ENCODE peak calls at places on chromosome 15, in seven cellular contexts. V is NCI-H345; O is effector CD4-positive, alpha-beta T cell; B is HTR-8/SVneo; U is mesenteric fat pad; R is Calu3; K is DMS79. C is an unnamed sample.

GRCh38 chr15:89199734-89200133 is 21.6 kb downstream of the RLBP1 start:
- DNase-seq in V (no peak), O (no peak), B (no peak), U (no peak), R (no peak), K (no peak), C (no peak)

GRCh38 chr15:41989573-41990242 is 17.4 kb upstream of the EHD4 start:
- DNase-seq in V (peak), O (peak), B (peak), U (peak), R (peak), K (no peak), C (peak)

GRCh38 chr15:60840703-60841411 is 361.9 kb upstream of the ICE2 start:
- DNase-seq in V (no peak), O (peak), B (no peak), U (no peak), R (no peak), K (no peak), C (no peak)

GRCh38 chr15:42999201-42999779 is 78.7 kb upstream of the TTBK2 start:
- DNase-seq in V (no peak), O (no peak), B (no peak), U (no peak), R (no peak), K (no peak), C (no peak)

GRCh38 chr15:99015677-99016568 is 8.3 kb upstream of the PGPEP1L start:
- DNase-seq in V (no peak), O (no peak), B (no peak), U (peak), R (peak), K (no peak), C (peak)

GRCh38 chr15:29952245-29952644 is 130.0 kb upstream of the TJP1 start:
- DNase-seq in V (peak), O (no peak), B (no peak), U (no peak), R (no peak), K (no peak), C (no peak)

GRCh38 chr15:26716069-26716468 is 56.8 kb downstream of the GABRB3 start:
- DNase-seq in V (no peak), O (no peak), B (no peak), U (no peak), R (no peak), K (no peak), C (no peak)

GRCh38 chr15:80779658-80780415 is 667 bp downstream of the CEMIP start:
- DNase-seq in V (peak), O (no peak), B (peak), U (no peak), R (peak), K (no peak), C (peak)

GRCh38 chr15:48029656-48030055 is 91.1 kb upstream of the SLC24A5 start:
- DNase-seq in V (no peak), O (no peak), B (no peak), U (no peak), R (no peak), K (no peak), C (no peak)

GRCh38 chr15:66948294-66948693 is 117.1 kb upstream of the SMAD3 start:
- DNase-seq in V (no peak), O (no peak), B (peak), U (peak), R (no peak), K (no peak), C (peak)

GRCh38 chr15:66328721-66329220 is 27.7 kb downstream of the TIPIN start:
- DNase-seq in V (no peak), O (no peak), B (no peak), U (no peak), R (no peak), K (no peak), C (no peak)

GRCh38 chr15:26974120-26974780 is 3.3 kb downstream of the GABRG3 start:
- DNase-seq in V (peak), O (no peak), B (no peak), U (no peak), R (no peak), K (peak), C (peak)

GRCh38 chr15:82545478-82545877 is 5.2 kb upstream of the RPS17 start:
- DNase-seq in V (no peak), O (no peak), B (no peak), U (no peak), R (no peak), K (no peak), C (no peak)

GRCh38 chr15:26877842-26878241 is 11.0 kb downstream of the GABRA5 start:
- DNase-seq in V (no peak), O (no peak), B (no peak), U (no peak), R (no peak), K (peak), C (no peak)

GRCh38 chr15:87877114-87877810 is 379.3 kb downstream of the NTRK3 start:
- DNase-seq in V (no peak), O (no peak), B (peak), U (no peak), R (no peak), K (no peak), C (peak)

GRCh38 chr15:84840741-84841429 is 23.7 kb downstream of the ALPK3 start:
- DNase-seq in V (no peak), O (no peak), B (no peak), U (peak), R (peak), K (no peak), C (no peak)

GRCh38 chr15:38130200-38130567 is 122.5 kb upstream of the SPRED1 start:
- DNase-seq in V (no peak), O (no peak), B (no peak), U (no peak), R (no peak), K (no peak), C (peak)

GRCh38 chr15:55514414-55514850 is 6.4 kb upstream of the DNAAF4 start:
- DNase-seq in V (no peak), O (no peak), B (no peak), U (no peak), R (no peak), K (peak), C (peak)

GRCh38 chr15:87477759-87478687 is 778.5 kb downstream of the NTRK3 start:
- DNase-seq in V (peak), O (no peak), B (peak), U (no peak), R (peak), K (peak), C (peak)

GRCh38 chr15:25362545-25362944 is 76.3 kb downstream of the UBE3A start:
- DNase-seq in V (no peak), O (no peak), B (no peak), U (no peak), R (no peak), K (no peak), C (no peak)

GRCh38 chr15:60972301-60972700 is 256.8 kb downstream of the RORA start:
- DNase-seq in V (no peak), O (no peak), B (peak), U (no peak), R (no peak), K (no peak), C (peak)

GRCh38 chr15:70770863-70771262 is 7.5 kb upstream of the UACA start:
- DNase-seq in V (no peak), O (no peak), B (no peak), U (no peak), R (no peak), K (no peak), C (no peak)

GRCh38 chr15:31381801-31382692 is 55.4 kb downstream of the KLF13 start:
- DNase-seq in V (no peak), O (no peak), B (no peak), U (no peak), R (no peak), K (no peak), C (no peak)

GRCh38 chr15:66659384-66659783 is 42.7 kb upstream of the SMAD6 start:
- DNase-seq in V (no peak), O (no peak), B (no peak), U (no peak), R (no peak), K (no peak), C (no peak)

GRCh38 chr15:66461917-66462316 is 35.6 kb downstream of the SNAPC5 start:
- DNase-seq in V (no peak), O (no peak), B (no peak), U (no peak), R (peak), K (no peak), C (peak)

GRCh38 chr15:25905140-25905539 is 42.0 kb upstream of the ATP10A start:
- DNase-seq in V (no peak), O (no peak), B (no peak), U (no peak), R (no peak), K (no peak), C (no peak)

GRCh38 chr15:41881925-41882688 is 11.7 kb downstream of the SPTBN5 start:
- DNase-seq in V (no peak), O (no peak), B (no peak), U (no peak), R (no peak), K (no peak), C (peak)

GRCh38 chr15:60035344-60035743 is 31.2 kb downstream of the FOXB1 start:
- DNase-seq in V (no peak), O (no peak), B (no peak), U (no peak), R (no peak), K (no peak), C (no peak)

GRCh38 chr15:78369161-78369560 is 29.0 kb downstream of the CRABP1 start:
- DNase-seq in V (no peak), O (no peak), B (no peak), U (peak), R (no peak), K (no peak), C (no peak)

GRCh38 chr15:77187751-77188464 is 117.0 kb upstream of the TSPAN3 start:
- DNase-seq in V (no peak), O (no peak), B (no peak), U (no peak), R (no peak), K (no peak), C (peak)

C was measured in trophoblast cell.